ENCODE peak calls at places on chromosomes 2 and 18, in four cellular contexts. One of them, this sample, is unnamed. For H3K36me3, the result is how much of the 10 kb centered on the place peaks cover.

GRCh38 chr2:69509011-69509749 is 71.9 kb upstream of the NFU1 start:
- DNase-seq in psoas muscle: no peak
- DNase-seq in GM06990: no peak
- DNase-seq in right atrium auricular region: no peak
- DNase-seq in this sample: no peak

GRCh38 chr2:219269362-219270054 is 9.7 kb upstream of the DNAJB2 start:
- DNase-seq in psoas muscle: no peak
- DNase-seq in GM06990: no peak
- DNase-seq in right atrium auricular region: no peak
- DNase-seq in this sample: peak

GRCh38 chr18:23916338-23916737 is 98.2 kb upstream of the TTC39C start:
- DNase-seq in psoas muscle: no peak
- DNase-seq in GM06990: no peak
- DNase-seq in right atrium auricular region: no peak
- DNase-seq in this sample: no peak

GRCh38 chr2:86671304-86671981 is 47.8 kb upstream of the RNF103 start:
- DNase-seq in psoas muscle: no peak
- DNase-seq in GM06990: no peak
- DNase-seq in right atrium auricular region: no peak
- DNase-seq in this sample: peak

GRCh38 chr18:41312241-41312590 is 642.8 kb upstream of the PIK3C3 start:
- DNase-seq in psoas muscle: no peak
- DNase-seq in GM06990: no peak
- DNase-seq in right atrium auricular region: no peak
- DNase-seq in this sample: no peak

GRCh38 chr2:238139141-238139840 is 823 bp downstream of the KLHL30 start:
- DNase-seq in psoas muscle: no peak
- DNase-seq in GM06990: peak
- DNase-seq in right atrium auricular region: no peak
- DNase-seq in this sample: no peak

GRCh38 chr2:135531231-135532197 is at the start of gene R3HDM1:
- DNase-seq in psoas muscle: peak
- DNase-seq in GM06990: peak
- DNase-seq in right atrium auricular region: peak
- DNase-seq in this sample: peak

GRCh38 chr18:8794133-8794986 is 89.0 kb downstream of the MTCL1 start:
- DNase-seq in psoas muscle: no peak
- DNase-seq in GM06990: no peak
- DNase-seq in right atrium auricular region: no peak
- DNase-seq in this sample: peak

GRCh38 chr2:113136828-113137775 is 9.7 kb downstream of the IL1RN start:
- DNase-seq in psoas muscle: no peak
- DNase-seq in GM06990: no peak
- DNase-seq in right atrium auricular region: peak
- DNase-seq in this sample: no peak

GRCh38 chr18:48589797-48590519 is 51.1 kb downstream of the CTIF start:
- DNase-seq in psoas muscle: peak
- DNase-seq in GM06990: no peak
- DNase-seq in right atrium auricular region: no peak
- DNase-seq in this sample: no peak

GRCh38 chr2:28117104-28117596 is 226.6 kb downstream of the BABAM2 start:
- DNase-seq in psoas muscle: no peak
- DNase-seq in GM06990: no peak
- DNase-seq in right atrium auricular region: no peak
- DNase-seq in this sample: no peak

GRCh38 chr2:234289789-234290188 is 207.1 kb downstream of the ARL4C start:
- DNase-seq in psoas muscle: peak
- DNase-seq in GM06990: peak
- DNase-seq in right atrium auricular region: no peak
- DNase-seq in this sample: peak

GRCh38 chr2:241672243-241673188 is 14.1 kb downstream of the DTYMK start:
- DNase-seq in psoas muscle: no peak
- DNase-seq in GM06990: no peak
- DNase-seq in right atrium auricular region: no peak
- DNase-seq in this sample: no peak

GRCh38 chr2:43376523-43377198 is 150.3 kb upstream of the ZFP36L2 start:
- DNase-seq in psoas muscle: no peak
- DNase-seq in GM06990: no peak
- DNase-seq in right atrium auricular region: no peak
- DNase-seq in this sample: peak

GRCh38 chr2:190950566-190950991 is 63.4 kb downstream of the STAT1 start:
- DNase-seq in psoas muscle: no peak
- DNase-seq in GM06990: no peak
- DNase-seq in right atrium auricular region: no peak
- DNase-seq in this sample: no peak

GRCh38 chr2:226660524-226660923 is 139.1 kb downstream of the IRS1 start:
- DNase-seq in psoas muscle: peak
- DNase-seq in GM06990: no peak
- DNase-seq in right atrium auricular region: peak
- DNase-seq in this sample: no peak

GRCh38 chr2:161085041-161085598 is 75.1 kb upstream of the TANK start:
- DNase-seq in psoas muscle: no peak
- DNase-seq in GM06990: no peak
- DNase-seq in right atrium auricular region: no peak
- DNase-seq in this sample: no peak

GRCh38 chr2:204988836-204989235 is 443.6 kb downstream of the PARD3B start:
- DNase-seq in psoas muscle: no peak
- DNase-seq in GM06990: no peak
- DNase-seq in right atrium auricular region: no peak
- DNase-seq in this sample: no peak

GRCh38 chr2:85705680-85706039 is 11.5 kb downstream of the GNLY start:
- DNase-seq in psoas muscle: peak
- DNase-seq in GM06990: no peak
- DNase-seq in right atrium auricular region: peak
- DNase-seq in this sample: peak

GRCh38 chr2:172672999-172673726 is 62.5 kb upstream of the RAPGEF4 start:
- DNase-seq in psoas muscle: no peak
- DNase-seq in GM06990: no peak
- DNase-seq in right atrium auricular region: no peak
- DNase-seq in this sample: peak

DNA sequence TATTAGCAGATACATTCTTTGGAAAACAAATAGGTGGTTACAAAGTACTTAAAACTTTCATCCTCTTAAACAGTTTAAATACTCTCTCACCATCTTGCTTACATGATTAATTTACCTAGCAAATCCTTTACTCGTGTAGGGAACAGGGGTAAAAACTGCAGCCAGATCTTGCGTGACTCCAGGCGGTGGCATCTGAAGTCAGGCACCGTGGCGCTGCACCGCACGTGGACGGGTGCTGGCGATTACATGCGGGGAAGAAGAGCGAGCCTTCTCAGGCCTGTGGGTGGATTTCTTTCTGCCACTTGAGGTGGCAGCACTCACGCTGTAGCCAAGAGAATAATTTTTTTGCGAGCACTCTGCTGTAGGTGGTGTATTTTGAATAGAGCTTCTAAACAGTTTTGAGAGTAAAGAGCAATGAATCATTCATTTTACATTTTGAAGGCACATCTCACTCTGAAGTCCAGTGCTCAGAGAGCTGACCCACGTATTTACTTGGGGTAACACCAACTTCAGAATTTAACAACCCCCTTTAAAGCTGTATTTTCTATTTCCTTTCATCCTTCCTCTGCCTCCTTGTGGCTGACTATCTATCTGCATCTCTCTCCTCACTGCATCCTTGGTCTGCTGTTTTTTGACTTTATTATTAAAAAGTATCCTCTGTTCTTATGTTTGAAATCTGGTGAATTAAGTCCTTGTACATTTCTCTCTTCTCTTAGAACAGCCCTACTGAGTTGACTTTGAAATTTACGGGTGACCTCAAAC is 68.9 kb downstream of the EPAS1 start:
- DNase-seq in psoas muscle: no peak
- DNase-seq in GM06990: no peak
- DNase-seq in right atrium auricular region: no peak
- DNase-seq in this sample: no peak
- TF ChIP-seq CTCF in psoas muscle: peak
- TF ChIP-seq CTCF in GM06990: peak
- TF ChIP-seq CTCF in right atrium auricular region: no peak
- TF ChIP-seq CTCF in this sample: peak

GRCh38 chr2:11281221-11281620 is 63.2 kb downstream of the ROCK2 start:
- DNase-seq in psoas muscle: no peak
- DNase-seq in GM06990: no peak
- DNase-seq in right atrium auricular region: no peak
- DNase-seq in this sample: no peak
- H3K36me3 ChIP-seq in psoas muscle: under half
- H3K36me3 ChIP-seq in GM06990: under half
- H3K36me3 ChIP-seq in right atrium auricular region: under half
- H3K36me3 ChIP-seq in this sample: under half

GRCh38 chr18:55401638-55402191 is 186.3 kb downstream of the TCF4 start:
- DNase-seq in psoas muscle: no peak
- DNase-seq in GM06990: no peak
- DNase-seq in right atrium auricular region: no peak
- DNase-seq in this sample: no peak

GRCh38 chr18:55402731-55403405 is 185.1 kb downstream of the TCF4 start:
- DNase-seq in psoas muscle: no peak
- DNase-seq in GM06990: no peak
- DNase-seq in right atrium auricular region: no peak
- DNase-seq in this sample: no peak

GRCh38 chr18:55404811-55405654 is 183.0 kb downstream of the TCF4 start:
- DNase-seq in psoas muscle: no peak
- DNase-seq in GM06990: no peak
- DNase-seq in right atrium auricular region: no peak
- DNase-seq in this sample: no peak

GRCh38 chr18:55404136-55404810 is 183.7 kb downstream of the TCF4 start:
- DNase-seq in psoas muscle: no peak
- DNase-seq in GM06990: no peak
- DNase-seq in right atrium auricular region: no peak
- DNase-seq in this sample: no peak

DNA sequence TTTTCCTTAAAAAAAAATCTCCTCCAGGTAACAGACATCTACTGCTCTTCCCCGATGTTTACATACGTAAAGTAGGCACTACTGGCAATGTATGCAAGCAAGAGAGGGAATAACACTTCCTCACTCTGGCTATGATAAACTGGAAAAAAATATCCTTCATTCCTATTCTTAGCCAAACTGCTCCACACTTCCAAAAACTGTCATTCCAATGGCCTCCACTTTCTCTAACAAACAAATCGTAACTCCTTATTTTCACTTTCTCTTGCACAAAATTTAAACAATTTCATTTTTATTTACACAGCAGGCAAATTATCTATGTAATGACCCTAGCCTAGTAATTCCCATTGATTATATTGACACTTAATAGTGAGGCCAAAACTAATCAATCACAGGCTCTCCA is 184.4 kb downstream of the TCF4 start:
- DNase-seq in psoas muscle: no peak
- DNase-seq in GM06990: no peak
- DNase-seq in right atrium auricular region: no peak
- DNase-seq in this sample: no peak
- H3K4me3 ChIP-seq in psoas muscle: peak
- H3K4me3 ChIP-seq in GM06990: no peak
- H3K4me3 ChIP-seq in right atrium auricular region: peak
- H3K4me3 ChIP-seq in this sample: no peak

GRCh38 chr2:36549063-36549662 is 48.8 kb downstream of the FEZ2 start:
- DNase-seq in psoas muscle: no peak
- DNase-seq in GM06990: no peak
- DNase-seq in right atrium auricular region: no peak
- DNase-seq in this sample: no peak

GRCh38 chr2:36547906-36548305 is 50.1 kb downstream of the FEZ2 start:
- DNase-seq in psoas muscle: no peak
- DNase-seq in GM06990: no peak
- DNase-seq in right atrium auricular region: no peak
- DNase-seq in this sample: no peak

GRCh38 chr2:36544638-36545338 is 53.2 kb downstream of the FEZ2 start:
- DNase-seq in psoas muscle: no peak
- DNase-seq in GM06990: no peak
- DNase-seq in right atrium auricular region: no peak
- DNase-seq in this sample: no peak

GRCh38 chr2:36541891-36542595 is 55.9 kb downstream of the FEZ2 start:
- DNase-seq in psoas muscle: no peak
- DNase-seq in GM06990: no peak
- DNase-seq in right atrium auricular region: no peak
- DNase-seq in this sample: no peak

GRCh38 chr2:36545871-36546416 is 52.0 kb downstream of the FEZ2 start:
- DNase-seq in psoas muscle: no peak
- DNase-seq in GM06990: no peak
- DNase-seq in right atrium auricular region: no peak
- DNase-seq in this sample: no peak
- TF ChIP-seq CTCF in psoas muscle: no peak
- TF ChIP-seq CTCF in GM06990: no peak
- TF ChIP-seq CTCF in right atrium auricular region: no peak
- TF ChIP-seq CTCF in this sample: no peak

GRCh38 chr18:36025025-36025424 is 42.3 kb downstream of the RPRD1A start:
- DNase-seq in psoas muscle: no peak
- DNase-seq in GM06990: no peak
- DNase-seq in right atrium auricular region: no peak
- DNase-seq in this sample: no peak
- H3K36me3 ChIP-seq in psoas muscle: under half
- H3K36me3 ChIP-seq in GM06990: under half
- H3K36me3 ChIP-seq in right atrium auricular region: under half
- H3K36me3 ChIP-seq in this sample: under half

DNA sequence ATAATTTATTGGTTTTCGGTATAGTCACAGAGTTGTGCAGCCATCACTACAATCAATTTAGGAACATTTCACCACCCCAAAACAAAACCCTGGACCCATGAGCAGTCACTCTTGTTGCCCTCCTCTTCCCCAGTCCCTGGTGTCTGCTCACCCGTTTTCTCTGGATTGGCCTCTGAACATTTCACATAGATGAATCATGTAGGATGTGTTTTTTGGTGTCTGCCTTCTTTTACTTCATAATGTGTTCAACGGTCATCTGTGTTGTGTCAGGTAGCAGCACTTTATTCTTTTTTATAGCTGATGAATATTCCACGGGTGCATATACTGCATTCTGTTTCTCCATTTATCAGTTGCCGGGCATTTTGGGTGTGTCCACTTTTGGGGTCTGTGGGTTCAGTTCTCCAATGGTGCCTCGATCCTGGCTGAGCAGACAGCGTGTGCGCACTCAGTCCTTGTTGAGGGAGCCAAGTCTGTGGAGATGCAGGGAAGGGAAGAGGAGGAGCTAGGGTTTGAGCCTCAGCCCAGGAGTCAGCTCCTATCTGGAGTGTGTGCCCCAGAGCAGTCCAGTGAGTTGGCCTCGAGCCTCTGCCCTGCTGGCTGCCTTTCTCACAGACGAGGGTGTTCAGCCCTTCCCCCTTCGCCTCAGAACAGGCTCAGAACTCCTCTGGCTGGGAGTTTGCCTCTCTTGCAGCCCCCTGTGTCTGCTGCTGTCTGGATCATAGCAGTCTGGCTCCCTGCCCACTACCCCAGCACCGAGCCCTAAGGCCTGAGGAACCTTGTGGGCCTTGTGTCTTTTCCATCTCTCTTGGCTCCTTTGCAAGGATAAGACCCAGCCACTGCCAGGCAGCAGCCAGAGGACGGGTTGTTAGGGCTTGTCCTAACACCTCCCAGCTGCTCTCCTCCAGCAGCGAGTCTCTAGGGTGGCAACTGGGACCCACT is 18.0 kb downstream of the C2orf74 start:
- DNase-seq in psoas muscle: peak
- DNase-seq in GM06990: no peak
- DNase-seq in right atrium auricular region: peak
- DNase-seq in this sample: peak
- H3K4me3 ChIP-seq in psoas muscle: peak
- H3K4me3 ChIP-seq in GM06990: peak
- H3K4me3 ChIP-seq in right atrium auricular region: peak
- H3K4me3 ChIP-seq in this sample: no peak